ENCODE peak calls at places on chromosomes 6 and 20, in eight cellular contexts. One of them, this sample, is unnamed.

GRCh38 chr20:38810926-38811325 is 5.4 kb downstream of the PPP1R16B start:
- DNase-seq in transverse colon: no peak
- DNase-seq in breast epithelium: no peak
- DNase-seq in K562: no peak
- DNase-seq in HCT116: no peak
- DNase-seq in suprapubic skin: no peak
- DNase-seq in prostate gland: no peak
- DNase-seq in stomach: no peak
- DNase-seq in this sample: no peak

GRCh38 chr6:38187285-38187684 is 367.8 kb downstream of the ZFAND3 start:
- DNase-seq in transverse colon: no peak
- DNase-seq in suprapubic skin: no peak
- DNase-seq in HCT116: no peak
- DNase-seq in stomach: no peak
- DNase-seq in K562: peak; percentile 16
- DNase-seq in breast epithelium: peak; percentile 37
- DNase-seq in prostate gland: no peak
- DNase-seq in this sample: no peak

GRCh38 chr20:38049800-38050199 is 16.3 kb downstream of the RPRD1B start:
- DNase-seq in breast epithelium: no peak
- DNase-seq in stomach: no peak
- DNase-seq in suprapubic skin: no peak
- DNase-seq in transverse colon: no peak
- DNase-seq in prostate gland: peak; percentile 24
- DNase-seq in HCT116: no peak
- DNase-seq in K562: no peak
- DNase-seq in this sample: no peak

GRCh38 chr6:56938634-56939294 is 16.1 kb upstream of the BEND6 start:
- DNase-seq in K562: no peak
- DNase-seq in suprapubic skin: no peak
- DNase-seq in HCT116: peak; percentile 100
- DNase-seq in breast epithelium: no peak
- DNase-seq in stomach: no peak
- DNase-seq in prostate gland: no peak
- DNase-seq in transverse colon: no peak
- DNase-seq in this sample: no peak

GRCh38 chr6:136952714-136953260 is 30.7 kb downstream of the SLC35D3 start:
- DNase-seq in suprapubic skin: no peak
- DNase-seq in HCT116: no peak
- DNase-seq in transverse colon: no peak
- DNase-seq in prostate gland: no peak
- DNase-seq in stomach: no peak
- DNase-seq in breast epithelium: no peak
- DNase-seq in K562: no peak
- DNase-seq in this sample: no peak

GRCh38 chr6:89406157-89406556 is 5.9 kb downstream of the RRAGD start:
- DNase-seq in stomach: no peak
- DNase-seq in K562: no peak
- DNase-seq in suprapubic skin: no peak
- DNase-seq in transverse colon: no peak
- DNase-seq in prostate gland: no peak
- DNase-seq in breast epithelium: no peak
- DNase-seq in HCT116: no peak
- DNase-seq in this sample: no peak

GRCh38 chr6:31899882-31900722 is 1.8 kb downstream of the ZBTB12 start:
- DNase-seq in prostate gland: no peak
- DNase-seq in HCT116: no peak
- DNase-seq in stomach: no peak
- DNase-seq in suprapubic skin: no peak
- DNase-seq in K562: no peak
- DNase-seq in breast epithelium: no peak
- DNase-seq in transverse colon: no peak
- DNase-seq in this sample: no peak

GRCh38 chr6:149627672-149628071 is 20.8 kb downstream of the KATNA1 start:
- DNase-seq in suprapubic skin: no peak
- DNase-seq in transverse colon: no peak
- DNase-seq in HCT116: no peak
- DNase-seq in K562: no peak
- DNase-seq in breast epithelium: no peak
- DNase-seq in prostate gland: no peak
- DNase-seq in stomach: no peak
- DNase-seq in this sample: no peak

GRCh38 chr20:46568570-46569129 is 18.2 kb upstream of the OCSTAMP start:
- DNase-seq in suprapubic skin: peak; percentile 81
- DNase-seq in stomach: peak; percentile 96
- DNase-seq in prostate gland: peak; percentile 87
- DNase-seq in HCT116: no peak
- DNase-seq in breast epithelium: peak; percentile 94
- DNase-seq in K562: no peak
- DNase-seq in transverse colon: peak; percentile 69
- DNase-seq in this sample: no peak

GRCh38 chr6:153117986-153118886 is 12.8 kb downstream of the RGS17 start:
- DNase-seq in stomach: no peak
- DNase-seq in suprapubic skin: no peak
- DNase-seq in HCT116: peak; percentile 21
- DNase-seq in K562: no peak
- DNase-seq in prostate gland: no peak
- DNase-seq in transverse colon: no peak
- DNase-seq in breast epithelium: no peak
- DNase-seq in this sample: no peak

GRCh38 chr20:49694450-49695071 is 19.1 kb downstream of the B4GALT5 start:
- DNase-seq in HCT116: no peak
- DNase-seq in transverse colon: no peak
- DNase-seq in stomach: no peak
- DNase-seq in breast epithelium: no peak
- DNase-seq in suprapubic skin: no peak
- DNase-seq in K562: no peak
- DNase-seq in prostate gland: no peak
- DNase-seq in this sample: no peak

GRCh38 chr6:4848382-4849068 is 72.3 kb downstream of the CDYL start:
- DNase-seq in transverse colon: peak; percentile 16
- DNase-seq in prostate gland: no peak
- DNase-seq in HCT116: no peak
- DNase-seq in suprapubic skin: no peak
- DNase-seq in K562: peak; percentile 49
- DNase-seq in stomach: peak; percentile 49
- DNase-seq in breast epithelium: no peak
- DNase-seq in this sample: no peak

GRCh38 chr6:4224082-4224978 is 89.0 kb upstream of the ECI2 start:
- DNase-seq in transverse colon: no peak
- DNase-seq in stomach: no peak
- DNase-seq in K562: no peak
- DNase-seq in HCT116: no peak
- DNase-seq in prostate gland: no peak
- DNase-seq in suprapubic skin: no peak
- DNase-seq in breast epithelium: no peak
- DNase-seq in this sample: no peak

GRCh38 chr6:139482184-139482751 is 107.8 kb upstream of the CITED2 start:
- DNase-seq in prostate gland: no peak
- DNase-seq in K562: no peak
- DNase-seq in stomach: no peak
- DNase-seq in suprapubic skin: no peak
- DNase-seq in HCT116: no peak
- DNase-seq in breast epithelium: no peak
- DNase-seq in transverse colon: no peak
- DNase-seq in this sample: no peak

GRCh38 chr6:148021135-148021534 is 321.5 kb upstream of the SASH1 start:
- DNase-seq in suprapubic skin: no peak
- DNase-seq in transverse colon: no peak
- DNase-seq in K562: no peak
- DNase-seq in stomach: no peak
- DNase-seq in breast epithelium: no peak
- DNase-seq in prostate gland: no peak
- DNase-seq in HCT116: no peak
- DNase-seq in this sample: no peak

GRCh38 chr20:48064929-48065328 is 279.6 kb upstream of the SULF2 start:
- DNase-seq in suprapubic skin: no peak
- DNase-seq in K562: no peak
- DNase-seq in prostate gland: no peak
- DNase-seq in HCT116: no peak
- DNase-seq in stomach: no peak
- DNase-seq in transverse colon: no peak
- DNase-seq in breast epithelium: no peak
- DNase-seq in this sample: no peak

GRCh38 chr6:16064687-16065086 is 64.2 kb upstream of the MYLIP start:
- DNase-seq in K562: no peak
- DNase-seq in HCT116: no peak
- DNase-seq in transverse colon: no peak
- DNase-seq in suprapubic skin: no peak
- DNase-seq in breast epithelium: no peak
- DNase-seq in prostate gland: no peak
- DNase-seq in stomach: no peak
- DNase-seq in this sample: no peak

GRCh38 chr6:127489248-127489647 is 29.9 kb downstream of the MTCL3 start:
- DNase-seq in HCT116: no peak
- DNase-seq in transverse colon: no peak
- DNase-seq in breast epithelium: no peak
- DNase-seq in K562: no peak
- DNase-seq in prostate gland: no peak
- DNase-seq in suprapubic skin: no peak
- DNase-seq in stomach: no peak
- DNase-seq in this sample: no peak

GRCh38 chr20:37912874-37913273 is 9.9 kb downstream of the VSTM2L start:
- DNase-seq in breast epithelium: no peak
- DNase-seq in stomach: no peak
- DNase-seq in HCT116: no peak
- DNase-seq in K562: no peak
- DNase-seq in prostate gland: no peak
- DNase-seq in transverse colon: no peak
- DNase-seq in suprapubic skin: no peak
- DNase-seq in this sample: no peak

GRCh38 chr20:33693741-33694645 is 7.8 kb upstream of the E2F1 start:
- DNase-seq in stomach: no peak
- DNase-seq in K562: no peak
- DNase-seq in breast epithelium: no peak
- DNase-seq in HCT116: no peak
- DNase-seq in transverse colon: no peak
- DNase-seq in prostate gland: no peak
- DNase-seq in suprapubic skin: no peak
- DNase-seq in this sample: no peak

GRCh38 chr6:105972440-105972839 is 113.7 kb upstream of the PRDM1 start:
- DNase-seq in K562: no peak
- DNase-seq in transverse colon: no peak
- DNase-seq in prostate gland: no peak
- DNase-seq in stomach: no peak
- DNase-seq in HCT116: no peak
- DNase-seq in suprapubic skin: no peak
- DNase-seq in breast epithelium: no peak
- DNase-seq in this sample: no peak
- TF ChIP-seq POLR2AphosphoS5 in K562: no peak
- TF ChIP-seq POLR2AphosphoS5 in transverse colon: no peak
- TF ChIP-seq POLR2AphosphoS5 in prostate gland: no peak
- TF ChIP-seq POLR2AphosphoS5 in stomach: no peak
- TF ChIP-seq POLR2AphosphoS5 in HCT116: no peak
- TF ChIP-seq POLR2AphosphoS5 in suprapubic skin: no peak
- TF ChIP-seq POLR2AphosphoS5 in breast epithelium: no peak
- TF ChIP-seq POLR2AphosphoS5 in this sample: no peak

DNA sequence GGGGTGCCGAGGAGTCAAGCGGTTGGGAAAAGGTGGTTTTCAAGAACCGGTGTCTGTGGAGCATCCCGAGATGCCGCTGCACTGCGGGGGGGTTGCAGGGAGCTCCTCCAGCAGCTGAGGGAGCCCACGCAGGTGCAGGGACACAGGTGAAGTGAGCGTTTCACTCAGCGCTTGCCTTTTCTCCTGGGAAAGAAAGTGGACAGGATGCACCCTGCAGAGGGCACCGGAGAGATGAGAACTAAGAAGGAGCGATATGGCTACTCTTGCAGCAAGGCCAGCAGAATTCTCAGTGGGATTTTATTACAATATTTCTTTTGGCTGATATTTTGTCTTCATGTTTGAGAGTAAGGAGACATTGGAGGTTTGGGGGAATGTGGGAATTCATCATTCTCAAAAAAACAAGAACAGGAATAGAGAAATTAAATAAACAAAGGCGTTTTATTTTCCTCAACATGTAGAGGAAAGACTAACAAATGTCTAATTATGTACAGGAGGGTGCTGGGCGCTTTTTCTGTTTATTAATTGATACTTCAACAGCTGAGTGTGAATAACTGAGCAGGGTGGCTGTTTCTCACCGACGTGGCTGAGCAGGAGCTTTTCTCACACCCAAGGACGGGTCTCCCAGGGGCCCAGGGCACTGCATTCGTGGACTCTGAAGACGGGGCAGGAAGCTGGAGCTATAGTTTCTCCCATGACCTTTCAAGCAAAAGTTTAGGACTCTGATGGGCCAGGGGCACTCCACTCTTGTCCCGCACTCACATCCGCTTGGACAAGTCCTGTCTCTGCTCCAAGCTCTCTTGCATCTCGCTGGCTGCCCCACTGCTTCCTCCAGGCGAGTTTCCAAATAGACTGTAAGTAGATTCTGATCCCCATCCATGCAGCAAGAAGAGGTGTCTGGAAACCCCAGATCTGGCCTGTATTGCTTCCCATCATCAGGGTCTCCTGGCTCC is 176.1 kb downstream of the SMOC2 start:
- DNase-seq in stomach: no peak
- DNase-seq in breast epithelium: no peak
- DNase-seq in HCT116: no peak
- DNase-seq in suprapubic skin: no peak
- DNase-seq in transverse colon: peak; percentile 52
- DNase-seq in K562: no peak
- DNase-seq in prostate gland: no peak
- DNase-seq in this sample: no peak
- TF ChIP-seq POLR2A in stomach: no peak
- TF ChIP-seq POLR2A in breast epithelium: no peak
- TF ChIP-seq POLR2A in HCT116: no peak
- TF ChIP-seq POLR2A in suprapubic skin: no peak
- TF ChIP-seq POLR2A in transverse colon: no peak
- TF ChIP-seq POLR2A in K562: no peak
- TF ChIP-seq POLR2A in prostate gland: no peak
- TF ChIP-seq POLR2A in this sample: no peak

GRCh38 chr20:35615667-35616464 is at the start of gene SPAG4:
- DNase-seq in breast epithelium: peak; percentile 99
- DNase-seq in suprapubic skin: peak; percentile 99
- DNase-seq in transverse colon: peak; percentile 100
- DNase-seq in K562: peak; percentile 100
- DNase-seq in prostate gland: peak; percentile 99
- DNase-seq in stomach: peak; percentile 100
- DNase-seq in HCT116: no peak
- DNase-seq in this sample: no peak
- TF ChIP-seq POLR2AphosphoS5 in breast epithelium: peak; percentile 7
- TF ChIP-seq POLR2AphosphoS5 in suprapubic skin: no peak
- TF ChIP-seq POLR2AphosphoS5 in transverse colon: peak; percentile 78
- TF ChIP-seq POLR2AphosphoS5 in K562: no peak
- TF ChIP-seq POLR2AphosphoS5 in prostate gland: peak; percentile 85
- TF ChIP-seq POLR2AphosphoS5 in stomach: peak; percentile 75
- TF ChIP-seq POLR2AphosphoS5 in HCT116: peak; percentile 84
- TF ChIP-seq POLR2AphosphoS5 in this sample: no peak

DNA sequence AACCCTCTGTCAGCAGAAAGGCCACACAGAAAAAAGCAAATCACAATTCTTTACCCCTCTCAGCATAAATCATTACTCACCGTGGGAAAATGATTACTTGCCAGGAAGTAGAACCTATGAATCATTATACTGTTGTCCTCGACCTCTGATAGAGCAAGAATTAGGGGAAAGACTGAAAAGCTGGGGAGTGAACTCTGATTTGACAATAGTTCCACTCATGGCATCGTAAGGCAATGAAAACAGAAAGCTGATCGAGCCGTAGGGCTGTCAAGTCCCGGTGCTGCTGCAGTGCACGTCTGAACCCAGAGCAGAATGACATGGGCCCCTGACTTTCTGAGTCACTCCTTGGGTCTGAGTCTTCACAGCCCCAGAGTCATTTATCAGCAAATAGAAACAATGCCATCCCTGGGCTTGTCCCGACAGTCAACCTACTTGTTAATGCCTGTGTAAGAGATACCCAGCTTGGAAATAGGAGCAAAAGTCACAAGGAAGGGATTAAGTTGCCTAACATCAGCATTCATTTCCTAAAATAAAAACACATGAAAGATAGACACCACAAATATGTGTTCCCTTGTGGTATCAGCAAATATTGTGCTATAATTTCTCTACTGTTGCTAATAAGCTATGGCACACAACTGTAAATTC is 224.8 kb upstream of the MARCKS start:
- DNase-seq in K562: no peak
- DNase-seq in breast epithelium: no peak
- DNase-seq in HCT116: peak; percentile 65
- DNase-seq in suprapubic skin: peak; percentile 73
- DNase-seq in stomach: peak; percentile 45
- DNase-seq in transverse colon: peak; percentile 54
- DNase-seq in prostate gland: peak; percentile 86
- DNase-seq in this sample: no peak
- TF ChIP-seq POLR2A in K562: no peak
- TF ChIP-seq POLR2A in breast epithelium: no peak
- TF ChIP-seq POLR2A in HCT116: no peak
- TF ChIP-seq POLR2A in suprapubic skin: no peak
- TF ChIP-seq POLR2A in stomach: no peak
- TF ChIP-seq POLR2A in transverse colon: peak; percentile 17
- TF ChIP-seq POLR2A in prostate gland: peak; percentile 28
- TF ChIP-seq POLR2A in this sample: peak; percentile 88

This sample was measured in GM12892.